ENCODE peak calls at places on chromosome 7, in ten cellular contexts. M, Y, B, K, G, I, R, E, F and S are unnamed samples.

GRCh38 chr7:16421333-16422099 is at the start of gene CRPPA:
- DNase-seq in Y (peak), B (peak), E (no peak), R (peak), I (no peak), K (peak), F (peak), M (no peak), G (peak), S (no peak)

GRCh38 chr7:44077061-44077460 is 5.3 kb downstream of the POLM start:
- DNase-seq in F (no peak), I (no peak), Y (no peak), M (no peak), E (no peak), K (no peak), G (no peak), R (no peak), B (no peak), S (no peak)

GRCh38 chr7:135736586-135737305 is 8.8 kb upstream of the SLC13A4 start:
- DNase-seq in G (no peak), Y (no peak), I (no peak), M (no peak), K (no peak), E (no peak), B (no peak), R (no peak), F (no peak), S (no peak)

GRCh38 chr7:831596-832291 is 532 bp upstream of the SUN1 start:
- DNase-seq in F (no peak), G (peak), E (peak), Y (peak), R (peak), M (no peak), B (peak), I (peak), K (peak), S (peak)

GRCh38 chr7:138752568-138753518 is 45.0 kb upstream of the TMEM213 start:
- DNase-seq in I (peak), Y (no peak), E (no peak), G (no peak), M (no peak), K (no peak), B (no peak), F (peak), R (peak), S (no peak)

GRCh38 chr7:36367561-36367889 is 22.1 kb upstream of the ANLN start:
- DNase-seq in M (no peak), K (no peak), B (no peak), E (no peak), F (no peak), I (no peak), Y (no peak), R (peak), G (no peak), S (no peak)

GRCh38 chr7:106139253-106140251 is 27.4 kb upstream of the SYPL1 start:
- DNase-seq in E (no peak), F (no peak), B (peak), K (no peak), Y (no peak), I (peak), M (no peak), G (peak), R (peak), S (no peak)

GRCh38 chr7:77427996-77428603 is 12.0 kb upstream of the GSAP start:
- DNase-seq in B (peak), Y (no peak), E (no peak), K (no peak), I (no peak), G (peak), M (no peak), F (no peak), R (no peak), S (no peak)

GRCh38 chr7:41466760-41467384 is 236.0 kb downstream of the INHBA start:
- DNase-seq in I (no peak), F (no peak), Y (no peak), E (no peak), R (no peak), M (no peak), G (no peak), B (no peak), K (no peak), S (no peak)

GRCh38 chr7:107224374-107224773 is 55.6 kb downstream of the HBP1 start:
- DNase-seq in M (no peak), Y (no peak), F (no peak), K (no peak), R (no peak), I (no peak), B (no peak), E (no peak), G (no peak), S (no peak)

GRCh38 chr7:665251-665650 is 61.2 kb upstream of the DNAAF5 start:
- DNase-seq in I (peak), Y (no peak), F (no peak), M (peak), G (peak), K (no peak), B (peak), R (no peak), E (no peak), S (no peak)

GRCh38 chr7:6172331-6173295 is 99.8 kb downstream of the CYTH3 start:
- DNase-seq in M (no peak), B (no peak), R (no peak), G (no peak), F (no peak), K (no peak), I (no peak), E (no peak), Y (no peak), S (peak)

GRCh38 chr7:150986099-150986512 is 4.7 kb upstream of the NOS3 start:
- DNase-seq in M (peak), Y (peak), K (peak), F (no peak), B (peak), I (peak), G (peak), R (peak), E (peak), S (no peak)

GRCh38 chr7:51222916-51223315 is 93.7 kb downstream of the COBL start:
- DNase-seq in K (no peak), B (no peak), E (no peak), F (no peak), I (no peak), Y (no peak), R (no peak), M (no peak), G (no peak), S (no peak)

GRCh38 chr7:151736403-151736909 is 140.5 kb downstream of the PRKAG2 start:
- DNase-seq in Y (no peak), R (peak), G (peak), I (peak), E (peak), K (no peak), M (peak), B (peak), F (no peak), S (peak)

GRCh38 chr7:103888603-103889153 is 100.8 kb downstream of the RELN start:
- DNase-seq in M (no peak), E (no peak), B (no peak), G (no peak), K (no peak), F (no peak), Y (no peak), R (no peak), I (no peak), S (no peak)

GRCh38 chr7:18689535-18689934 is 194.0 kb downstream of the HDAC9 start:
- DNase-seq in G (no peak), M (no peak), Y (no peak), I (no peak), K (no peak), E (no peak), B (no peak), F (no peak), R (no peak), S (no peak)

GRCh38 chr7:16542401-16542800 is 15.8 kb downstream of the LRRC72 start:
- DNase-seq in E (no peak), K (no peak), B (no peak), I (no peak), F (no peak), M (no peak), Y (no peak), G (no peak), R (no peak), S (no peak)

GRCh38 chr7:45069444-45070253 is 19.1 kb downstream of the NACAD start:
- DNase-seq in I (no peak), M (no peak), F (no peak), K (peak), R (no peak), Y (no peak), G (no peak), E (no peak), B (no peak), S (no peak)

GRCh38 chr7:105006367-105007139 is 7.5 kb upstream of the KMT2E start:
- DNase-seq in R (no peak), E (no peak), G (no peak), F (no peak), K (no peak), Y (no peak), B (no peak), M (no peak), I (no peak), S (no peak)

GRCh38 chr7:17016402-17017010 is 134.7 kb upstream of the AGR3 start:
- DNase-seq in G (no peak), B (no peak), K (no peak), M (no peak), E (no peak), Y (no peak), I (no peak), F (no peak), R (no peak), S (no peak)

GRCh38 chr7:77685219-77685618 is 11.0 kb upstream of the RSBN1L start:
- DNase-seq in R (peak), E (no peak), F (no peak), K (no peak), G (no peak), M (no peak), Y (no peak), B (no peak), I (no peak), S (no peak)

GRCh38 chr7:135597181-135597925 is 39.6 kb downstream of the NUP205 start:
- DNase-seq in B (peak), G (peak), K (no peak), M (no peak), F (no peak), E (no peak), I (no peak), Y (no peak), R (no peak), S (no peak)

GRCh38 chr7:110960811-110961210 is 130.1 kb upstream of the LRRN3 start:
- DNase-seq in M (no peak), F (no peak), R (no peak), B (peak), G (peak), I (no peak), K (no peak), E (no peak), Y (no peak), S (no peak)

GRCh38 chr7:23074443-23075244 is 30.9 kb upstream of the KLHL7 start:
- DNase-seq in B (peak), M (no peak), G (peak), Y (no peak), I (no peak), E (no peak), F (no peak), K (no peak), R (no peak), S (no peak)

GRCh38 chr7:135723411-135723810 is 4.6 kb downstream of the SLC13A4 start:
- DNase-seq in F (no peak), I (no peak), Y (no peak), B (no peak), G (no peak), M (no peak), K (no peak), R (no peak), E (no peak), S (no peak)

GRCh38 chr7:135386776-135387175 is 123.1 kb downstream of the CNOT4 start:
- DNase-seq in R (no peak), E (no peak), F (no peak), M (no peak), I (no peak), K (no peak), B (no peak), Y (no peak), G (peak), S (no peak)